ENCODE peak calls at places on chromosome 7, in four cellular contexts. F is activated naive CD4-positive, alpha-beta T cell treated with anti-CD3 and anti-CD28 coated beads, Interleukin-2, amount 10 ng/mL, durations not matched to agents 7 days and 5 days; P is brain microvascular endothelial cell; O is fibroblast of the conjunctiva. X is an unnamed sample.
A peak's percentile ranks its signal among the peaks of the same experiment; 100 is the strongest.

GRCh38 chr7:134954197-134955082 is 31.9 kb upstream of the AGBL3 start:
- DNase-seq in F (no peak), P (no peak), O (peak; percentile 48), X (no peak)

GRCh38 chr7:90201500-90201899 is 10.0 kb upstream of the STEAP2 start:
- DNase-seq in F (no peak), P (no peak), O (no peak), X (no peak)

GRCh38 chr7:34825221-34825620 is 167.2 kb downstream of the NPSR1 start:
- DNase-seq in F (no peak), P (no peak), O (no peak), X (no peak)

GRCh38 chr7:95444796-95445195 is 10.0 kb upstream of the PON2 start:
- DNase-seq in F (no peak), P (no peak), O (no peak), X (no peak)

GRCh38 chr7:73900286-73900685 is 39.3 kb downstream of the TMEM270 start:
- DNase-seq in F (no peak), P (no peak), O (peak; percentile 53), X (no peak)

GRCh38 chr7:90599892-90600555 is 3.9 kb downstream of the CDK14 start:
- DNase-seq in F (no peak), P (no peak), O (no peak), X (no peak)

GRCh38 chr7:91103365-91103764 is 160.9 kb upstream of the FZD1 start:
- DNase-seq in F (no peak), P (no peak), O (no peak), X (no peak)

GRCh38 chr7:65397730-65398142 is 24.1 kb downstream of the ZNF92 start:
- DNase-seq in F (no peak), P (peak; percentile 81), O (no peak), X (no peak)

GRCh38 chr7:104940023-104940710 is 73.8 kb upstream of the KMT2E start:
- DNase-seq in F (no peak), P (no peak), O (no peak), X (no peak)

GRCh38 chr7:5222861-5223411 is 32.9 kb downstream of the WIPI2 start:
- DNase-seq in F (no peak), P (no peak), O (no peak), X (no peak)

GRCh38 chr7:134710854-134711624 is 64.4 kb downstream of the BPGM start:
- DNase-seq in F (peak; percentile 79), P (no peak), O (no peak), X (no peak)

GRCh38 chr7:137091396-137091795 is 222.9 kb downstream of the CHRM2 start:
- DNase-seq in F (no peak), P (peak; percentile 20), O (no peak), X (no peak)

GRCh38 chr7:70520604-70521003 is 611.3 kb upstream of the GALNT17 start:
- DNase-seq in F (no peak), P (peak; percentile 1), O (no peak), X (no peak)

GRCh38 chr7:157274991-157275427 is 61.8 kb upstream of the DNAJB6 start:
- DNase-seq in F (no peak), P (no peak), O (no peak), X (no peak)

GRCh38 chr7:77450054-77450453 is 33.9 kb upstream of the GSAP start:
- DNase-seq in F (no peak), P (no peak), O (no peak), X (no peak)

GRCh38 chr7:37216156-37216839 is 232.4 kb downstream of the ELMO1 start:
- DNase-seq in F (no peak), P (no peak), O (no peak), X (no peak)

GRCh38 chr7:146791344-146792300 is 675.0 kb downstream of the CNTNAP2 start:
- DNase-seq in F (no peak), P (no peak), O (no peak), X (no peak)

GRCh38 chr7:16634292-16634738 is 11.2 kb downstream of the ANKMY2 start:
- DNase-seq in F (no peak), P (no peak), O (peak; percentile 52), X (no peak)

GRCh38 chr7:151494569-151495284 is 25.0 kb downstream of the RHEB start:
- DNase-seq in F (no peak), P (no peak), O (no peak), X (no peak)

GRCh38 chr7:21256310-21256877 is 171.5 kb upstream of the SP4 start:
- DNase-seq in F (peak; percentile 50), P (peak; percentile 45), O (peak; percentile 18), X (peak; percentile 4)

GRCh38 chr7:24979470-24979862 is 512 bp downstream of the OSBPL3 start:
- DNase-seq in F (peak; percentile 89), P (peak; percentile 47), O (no peak), X (peak; percentile 60)

GRCh38 chr7:5443678-5444077 is 20.0 kb upstream of the TNRC18 start:
- DNase-seq in F (no peak), P (no peak), O (no peak), X (no peak)

GRCh38 chr7:13801669-13802068 is 187.8 kb downstream of the ETV1 start:
- DNase-seq in F (no peak), P (no peak), O (no peak), X (no peak)

GRCh38 chr7:87223666-87224065 is 4.1 kb upstream of the TMEM243 start:
- DNase-seq in F (no peak), P (no peak), O (no peak), X (no peak)

GRCh38 chr7:108004220-108005142 is 1.5 kb upstream of the LAMB1 start:
- DNase-seq in F (no peak), P (peak; percentile 48), O (no peak), X (no peak)

GRCh38 chr7:157359581-157359980 is 22.8 kb downstream of the DNAJB6 start:
- DNase-seq in F (no peak), P (no peak), O (no peak), X (no peak)

GRCh38 chr7:74040791-74041520 is 13.0 kb downstream of the ELN start:
- DNase-seq in F (no peak), P (no peak), O (no peak), X (no peak)

GRCh38 chr7:131689662-131690234 is 133.3 kb upstream of the PODXL start:
- DNase-seq in F (no peak), P (no peak), O (no peak), X (no peak)

GRCh38 chr7:5574770-5575269 is 151.2 kb upstream of the TNRC18 start:
- DNase-seq in F (no peak), P (no peak), O (no peak), X (no peak)